ENCODE peak calls at places on chromosomes 4 and X, in seven cellular contexts. B is H1, N is neuronal stem cell, Q is H9, S is mesenchymal stem cell, P is trophoblast cell, X is mesendoderm. R is an unnamed sample.
A peak's percentile ranks its signal among the peaks of the same experiment; 100 is the strongest.

GRCh38 chr4:54228563-54229501 is at the start of gene PDGFRA:
- DNase-seq in B (no peak), N (peak; percentile 23), Q (peak; percentile 33), S (peak; percentile 96), P (no peak), X (peak; percentile 47), R (peak; percentile 94)

GRCh38 chr4:25172964-25173917 is 13.0 kb upstream of the SEPSECS start:
- DNase-seq in B (no peak), N (no peak), Q (no peak), S (peak; percentile 98), P (peak; percentile 80), X (peak; percentile 92), R (peak; percentile 100)

GRCh38 chr4:26325191-26325590 is 4.4 kb downstream of the RBPJ start:
- DNase-seq in B (no peak), N (no peak), Q (no peak), S (peak; percentile 66), P (no peak), X (peak; percentile 89), R (peak; percentile 67)

GRCh38 chr4:122842984-122843531 is 16.4 kb downstream of the FGF2 start:
- DNase-seq in B (no peak), N (no peak), Q (no peak), S (peak; percentile 57), P (no peak), X (no peak), R (no peak)

GRCh38 chr4:105274504-105274903 is 127.8 kb downstream of the TET2 start:
- DNase-seq in B (no peak), N (no peak), Q (no peak), S (no peak), P (no peak), X (no peak), R (no peak)

GRCh38 chr4:88659061-88659889 is 38.4 kb downstream of the NAP1L5 start:
- DNase-seq in B (no peak), N (peak; percentile 18), Q (peak; percentile 58), S (peak; percentile 70), P (peak; percentile 96), X (peak; percentile 78), R (peak; percentile 77)

GRCh38 chrX:20412871-20413486 is 146.3 kb upstream of the RPS6KA3 start:
- DNase-seq in B (no peak), N (no peak), Q (no peak), S (no peak), P (no peak), X (no peak), R (no peak)

GRCh38 chr4:80183196-80184052 is 13.9 kb upstream of the PRDM8 start:
- DNase-seq in B (no peak), N (no peak), Q (peak; percentile 36), S (no peak), P (no peak), X (peak; percentile 18), R (no peak)

GRCh38 chrX:10529344-10529743 is 91.0 kb downstream of the MID1 start:
- DNase-seq in B (no peak), N (no peak), Q (no peak), S (peak; percentile 18), P (no peak), X (no peak), R (peak; percentile 60)

GRCh38 chrX:44667771-44668170 is 125.1 kb upstream of the FUNDC1 start:
- DNase-seq in B (no peak), N (no peak), Q (no peak), S (peak; percentile 1), P (no peak), X (no peak), R (peak; percentile 26)

GRCh38 chr4:94534401-94535312 is 82.9 kb downstream of the PDLIM5 start:
- DNase-seq in B (no peak), N (no peak), Q (no peak), S (peak; percentile 46), P (peak; percentile 47), X (peak; percentile 33), R (no peak)

GRCh38 chrX:34805951-34806350 is 136.6 kb upstream of the FAM47B start:
- DNase-seq in B (no peak), N (no peak), Q (no peak), S (no peak), P (no peak), X (no peak), R (no peak)

GRCh38 chrX:140712413-140713173 is 3.0 kb downstream of the LINC00632 start:
- DNase-seq in B (peak; percentile 17), N (peak; percentile 48), Q (peak; percentile 82), S (peak; percentile 96), P (no peak), X (peak; percentile 94), R (peak; percentile 55)

GRCh38 chr4:19739101-19739651 is 512.5 kb upstream of the SLIT2 start:
- DNase-seq in B (no peak), N (no peak), Q (no peak), S (peak; percentile 88), P (peak; percentile 0), X (peak; percentile 7), R (peak; percentile 95)

GRCh38 chr4:20341121-20341758 is 89.5 kb downstream of the SLIT2 start:
- DNase-seq in B (no peak), N (no peak), Q (no peak), S (no peak), P (no peak), X (no peak), R (no peak)

GRCh38 chrX:119015407-119016242 is 41.2 kb downstream of the LONRF3 start:
- DNase-seq in B (no peak), N (no peak), Q (no peak), S (peak; percentile 83), P (peak; percentile 85), X (peak; percentile 15), R (peak; percentile 80)

GRCh38 chr4:61068745-61069144 is 131.4 kb upstream of the ADGRL3 start:
- DNase-seq in B (no peak), N (no peak), Q (no peak), S (peak; percentile 47), P (peak; percentile 35), X (no peak), R (peak; percentile 15)

GRCh38 chrX:155094468-155095061 is 23.3 kb downstream of the BRCC3 start:
- DNase-seq in B (no peak), N (no peak), Q (no peak), S (peak; percentile 43), P (no peak), X (peak; percentile 19), R (peak; percentile 21)

GRCh38 chrX:80984118-80984517 is 174.4 kb upstream of the BRWD3 start:
- DNase-seq in B (no peak), N (no peak), Q (no peak), S (no peak), P (no peak), X (no peak), R (no peak)
- H3K4ac ChIP-seq in B (no peak overlapping the region), N (no peak overlapping the region), Q (no peak overlapping the region), S (no peak overlapping the region), P (no peak overlapping the region), X (no peak overlapping the region), R (no peak overlapping the region)

DNA sequence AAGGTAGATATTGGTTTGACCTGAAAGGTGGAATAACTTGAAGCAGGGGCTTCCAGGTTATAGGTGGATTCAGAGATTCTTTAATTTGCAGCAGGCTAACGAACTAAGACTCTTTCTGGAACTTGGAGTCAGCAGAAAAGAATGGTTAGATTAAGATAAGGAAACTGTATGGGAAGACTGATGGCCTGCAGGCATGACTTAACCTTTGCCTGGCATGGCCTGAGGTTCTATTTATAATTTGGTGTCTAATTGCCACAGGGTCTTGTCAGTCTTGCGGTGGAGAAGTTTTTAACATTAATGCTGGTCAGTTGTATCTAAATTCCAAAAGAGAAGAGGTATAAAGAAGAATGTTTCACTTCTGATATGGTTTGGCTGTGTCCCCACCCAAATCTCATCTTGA is 110.3 kb upstream of the VCX3A start:
- DNase-seq in B (no peak), N (no peak), Q (no peak), S (no peak), P (peak; percentile 68), X (no peak), R (no peak)
- H3K4ac ChIP-seq in B (no peak overlapping the region), N (no peak overlapping the region), Q (no peak overlapping the region), S (no peak overlapping the region), P (no peak overlapping the region), X (no peak overlapping the region), R (no peak overlapping the region)

GRCh38 chr4:78190078-78190477 is 133.0 kb downstream of the FRAS1 start:
- DNase-seq in B (no peak), N (no peak), Q (no peak), S (no peak), P (no peak), X (no peak), R (no peak)

GRCh38 chr4:78186597-78187543 is 129.7 kb downstream of the FRAS1 start:
- DNase-seq in B (no peak), N (no peak), Q (no peak), S (no peak), P (no peak), X (no peak), R (no peak)

GRCh38 chr4:78185117-78185516 is 128.0 kb downstream of the FRAS1 start:
- DNase-seq in B (no peak), N (no peak), Q (no peak), S (no peak), P (no peak), X (no peak), R (no peak)

DNA sequence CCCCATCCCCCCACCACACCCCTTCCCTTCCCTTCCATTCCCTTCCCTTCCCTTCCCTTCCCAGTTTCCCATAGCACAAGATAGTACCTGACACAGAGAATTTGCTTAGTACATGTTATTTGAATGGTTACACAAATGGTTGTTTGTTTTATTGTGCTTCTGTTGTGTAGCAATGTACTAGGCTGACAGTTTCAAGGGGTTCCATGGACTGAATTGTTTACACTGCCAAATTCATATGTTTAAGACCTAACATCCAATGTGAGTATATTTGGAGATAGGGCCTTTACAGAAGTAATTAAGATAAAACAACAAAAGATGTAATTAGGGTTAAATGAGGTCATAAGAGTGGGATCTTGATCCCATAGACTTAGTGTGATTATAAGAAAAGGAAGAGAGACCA is 133.5 kb downstream of the FRAS1 start:
- DNase-seq in B (no peak), N (no peak), Q (no peak), S (no peak), P (no peak), X (no peak), R (no peak)
- H3K4ac ChIP-seq in B (no peak overlapping the region), N (no peak overlapping the region), Q (no peak overlapping the region), S (no peak overlapping the region), P (no peak overlapping the region), X (no peak overlapping the region), R (no peak overlapping the region)

GRCh38 chr4:100061835-100062234 is 111.8 kb upstream of the H2AZ1 start:
- DNase-seq in B (no peak), N (no peak), Q (no peak), S (peak; percentile 56), P (peak; percentile 17), X (no peak), R (peak; percentile 38)
- H3K4ac ChIP-seq in B (no peak overlapping the region), N (no peak overlapping the region), Q (no peak overlapping the region), S (no peak overlapping the region), P (no peak overlapping the region), X (no peak overlapping the region), R (peak overlapping the region; percentile 24)

DNA sequence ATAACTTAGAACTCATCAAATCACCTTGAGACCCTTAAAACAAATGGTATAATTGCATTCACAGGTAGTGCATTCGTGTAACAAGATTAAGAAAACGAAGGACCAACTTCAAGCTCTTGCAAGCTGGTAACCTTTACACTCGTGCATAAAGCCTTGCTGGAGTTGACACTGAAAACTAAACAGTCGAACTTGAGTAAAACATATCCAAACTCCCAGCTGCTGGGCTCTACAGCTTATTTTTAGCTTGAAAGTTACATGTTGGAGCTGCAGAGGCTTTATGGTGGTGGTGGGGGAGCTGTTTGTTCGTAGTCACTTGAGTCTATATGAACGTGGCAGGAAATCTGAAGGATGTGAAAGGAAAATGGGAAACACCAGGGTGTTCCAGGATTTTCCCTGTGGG is 2.7 kb upstream of the WDR1 start:
- DNase-seq in B (no peak), N (no peak), Q (no peak), S (no peak), P (no peak), X (no peak), R (no peak)
- H3K4ac ChIP-seq in B (no peak overlapping the region), N (no peak overlapping the region), Q (no peak overlapping the region), S (no peak overlapping the region), P (no peak overlapping the region), X (no peak overlapping the region), R (no peak overlapping the region)

R was measured in IMR-90.